ENCODE peak calls at places on chromosome 16, in nine cellular contexts. Q, W, Y, Z, J, K, L, O and A are unnamed samples.

GRCh38 chr16:75928295-75928694 is 202.0 kb upstream of the CPHXL start:
- DNase-seq in Q (no peak), K (no peak), Y (no peak), Z (no peak), O (no peak), J (no peak), W (peak), L (peak), A (no peak)

GRCh38 chr16:14132696-14133048 is 61.6 kb downstream of the MRTFB start:
- DNase-seq in Y (no peak), K (no peak), J (no peak), Z (no peak), L (peak), Q (no peak), W (peak), O (no peak), A (no peak)

GRCh38 chr16:424623-425081 is 797 bp upstream of the RAB11FIP3 start:
- DNase-seq in Q (no peak), J (no peak), O (peak), Y (no peak), K (no peak), W (no peak), Z (no peak), L (no peak), A (peak)

GRCh38 chr16:11949527-11949926 is 7.7 kb upstream of the NPIPB2 start:
- DNase-seq in K (peak), Z (peak), Y (peak), Q (peak), O (peak), J (peak), L (peak), W (peak), A (peak)

GRCh38 chr16:30805370-30806169 is 18.6 kb upstream of the ZNF629 start:
- DNase-seq in W (peak), K (peak), O (peak), J (peak), Z (peak), L (peak), Y (peak), Q (no peak), A (peak)

GRCh38 chr16:5314377-5314776 is 216.8 kb upstream of the EEF2KMT start:
- DNase-seq in Z (no peak), W (no peak), Q (no peak), L (no peak), O (no peak), Y (no peak), J (no peak), K (no peak), A (no peak)

GRCh38 chr16:85689285-85689949 is 663 bp upstream of the GINS2 start:
- DNase-seq in J (no peak), W (no peak), O (peak), K (peak), Q (no peak), Z (no peak), Y (no peak), L (no peak), A (no peak)

GRCh38 chr16:57507414-57508083 is 21.3 kb upstream of the DOK4 start:
- DNase-seq in Z (no peak), K (no peak), Y (no peak), Q (no peak), J (peak), L (no peak), W (no peak), O (no peak), A (no peak)

GRCh38 chr16:15816228-15816627 is 40.6 kb downstream of the MYH11 start:
- DNase-seq in J (no peak), Y (no peak), O (no peak), Z (no peak), L (no peak), K (no peak), Q (no peak), W (no peak), A (no peak)

GRCh38 chr16:5595849-5596248 is 498.3 kb upstream of the EEF2KMT start:
- DNase-seq in W (no peak), Y (no peak), L (no peak), K (no peak), Q (no peak), Z (no peak), J (no peak), O (no peak), A (no peak)

GRCh38 chr16:84585886-84586285 is 32.0 kb downstream of the COTL1 start:
- DNase-seq in W (peak), Y (no peak), J (peak), L (no peak), Q (no peak), K (peak), O (no peak), Z (peak), A (no peak)

GRCh38 chr16:46811682-46812081 is 19.3 kb downstream of the C16orf87 start:
- DNase-seq in L (no peak), Y (no peak), Z (no peak), K (no peak), O (no peak), W (no peak), Q (no peak), J (no peak), A (no peak)

GRCh38 chr16:57563761-57564160 is 21.3 kb downstream of the ADGRG5 start:
- DNase-seq in K (no peak), Q (no peak), Y (no peak), O (no peak), L (no peak), W (no peak), J (no peak), Z (no peak), A (no peak)

GRCh38 chr16:54174201-54174600 is 112.4 kb downstream of the IRX3 start:
- DNase-seq in Z (no peak), Y (no peak), W (no peak), K (no peak), L (no peak), Q (no peak), O (no peak), J (peak), A (no peak)

GRCh38 chr16:1964046-1964505 is 550 bp downstream of the RPS2 start:
- DNase-seq in J (no peak), O (no peak), L (no peak), W (no peak), Y (no peak), K (no peak), Z (no peak), Q (no peak), A (peak)

GRCh38 chr16:15919331-15919730 is 30.1 kb upstream of the ABCC1 start:
- DNase-seq in Z (no peak), K (no peak), W (peak), O (peak), Q (no peak), Y (no peak), J (no peak), L (peak), A (no peak)

GRCh38 chr16:19856120-19856519 is 28.5 kb downstream of the GPRC5B start:
- DNase-seq in Q (no peak), W (no peak), J (no peak), Z (no peak), K (no peak), O (no peak), L (no peak), Y (no peak), A (no peak)

GRCh38 chr16:75550211-75550662 is 5.8 kb downstream of the TMEM231 start:
- DNase-seq in K (no peak), J (peak), L (peak), W (no peak), O (peak), Q (peak), Z (no peak), Y (peak), A (peak)

GRCh38 chr16:88917146-88917914 is 50.9 kb upstream of the PABPN1L start:
- DNase-seq in J (no peak), W (no peak), Q (no peak), L (no peak), Y (no peak), O (no peak), Z (no peak), K (no peak), A (no peak)

GRCh38 chr16:89357460-89357859 is 132.9 kb downstream of the ANKRD11 start:
- DNase-seq in J (no peak), Z (peak), Y (no peak), L (no peak), O (no peak), K (peak), Q (no peak), W (no peak), A (no peak)

GRCh38 chr16:89598199-89598598 is 15.2 kb upstream of the DPEP1 start:
- DNase-seq in Z (no peak), W (peak), O (no peak), K (no peak), Y (no peak), L (peak), J (no peak), Q (no peak), A (no peak)

GRCh38 chr16:76964464-76965154 is 226.4 kb upstream of the MON1B start:
- DNase-seq in Y (no peak), J (no peak), O (peak), W (no peak), Z (no peak), L (no peak), Q (no peak), K (no peak), A (no peak)

GRCh38 chr16:87703071-87703470 is 62.7 kb downstream of the KLHDC4 start:
- DNase-seq in O (no peak), Z (no peak), J (no peak), Y (no peak), K (no peak), Q (no peak), W (no peak), L (no peak), A (no peak)

GRCh38 chr16:71507061-71507460 is 17.9 kb upstream of the ZNF19 start:
- DNase-seq in Q (no peak), K (no peak), Z (no peak), L (no peak), J (no peak), W (no peak), Y (no peak), O (no peak), A (no peak)

GRCh38 chr16:8627456-8627855 is 6.0 kb downstream of the METTL22 start:
- DNase-seq in O (no peak), L (no peak), Q (no peak), J (no peak), Z (no peak), Y (no peak), K (no peak), W (peak), A (no peak)

GRCh38 chr16:4691666-4692412 is 1.5 kb upstream of the NUDT16L1 start:
- DNase-seq in Y (no peak), L (no peak), O (no peak), W (peak), K (no peak), J (no peak), Q (no peak), Z (no peak), A (no peak)

GRCh38 chr16:64253525-64253924 is 868.3 kb downstream of the CDH11 start:
- DNase-seq in Y (no peak), Z (no peak), W (peak), O (no peak), L (no peak), Q (no peak), K (no peak), J (no peak), A (no peak)

GRCh38 chr16:4214215-4214621 is 27.7 kb downstream of the SRL start:
- DNase-seq in O (peak), K (no peak), W (peak), Q (no peak), J (peak), L (peak), Z (no peak), Y (peak), A (peak)

GRCh38 chr16:72099377-72099818 is 5.8 kb downstream of the DHX38 start:
- DNase-seq in W (peak), Y (peak), J (peak), Q (no peak), O (peak), Z (peak), L (peak), K (peak), A (peak)

GRCh38 chr16:28326881-28327610 is 34.7 kb downstream of the SBK1 start:
- DNase-seq in J (peak), Q (peak), W (peak), K (peak), L (peak), Y (peak), O (peak), Z (peak), A (peak)

GRCh38 chr16:85625485-85626117 is 12.5 kb downstream of the GSE1 start:
- DNase-seq in O (no peak), J (no peak), W (no peak), Z (no peak), K (no peak), Y (no peak), Q (no peak), L (no peak), A (no peak)

GRCh38 chr16:67278773-67279295 is 498 bp upstream of the PLEKHG4 start:
- DNase-seq in W (no peak), O (no peak), K (no peak), L (no peak), Z (no peak), Q (peak), J (peak), Y (no peak), A (no peak)

GRCh38 chr16:70381604-70382342 is 35.1 kb downstream of the DDX19A start:
- DNase-seq in O (no peak), Z (no peak), L (no peak), W (no peak), K (no peak), Y (no peak), Q (no peak), J (no peak), A (no peak)

GRCh38 chr16:4414187-4414909 is 2.0 kb downstream of the CORO7 start:
- DNase-seq in W (no peak), Z (no peak), J (no peak), O (no peak), Y (no peak), Q (no peak), L (no peak), K (no peak), A (no peak)

GRCh38 chr16:84786605-84787302 is 33.0 kb upstream of the CRISPLD2 start:
- DNase-seq in J (peak), L (no peak), O (no peak), W (no peak), Y (no peak), Z (no peak), Q (no peak), K (peak), A (no peak)